ENCODE peak calls at places on chromosomes 7 and 10, in five cellular contexts. K, U, B, G and V are unnamed samples. For H3K4me1, the result is how much of the 10 kb centered on the place peaks cover.

GRCh38 chr10:131310054-131310903 is 1.2 kb downstream of the TCERG1L start:
- DNase-seq in B (no peak), G (no peak), K (peak), U (peak), V (no peak)

GRCh38 chr7:72298912-72299311 is 113.2 kb downstream of the CALN1 start:
- DNase-seq in K (no peak), U (no peak), B (no peak), G (no peak), V (no peak)

GRCh38 chr7:47786557-47787248 is 161.6 kb downstream of the PKD1L1 start:
- DNase-seq in G (peak), U (peak), K (peak), B (peak), V (peak)

GRCh38 chr10:123622381-123622780 is 43.8 kb upstream of the GPR26 start:
- DNase-seq in G (no peak), B (no peak), U (no peak), K (no peak), V (no peak)

GRCh38 chr7:34655384-34655783 is 2.6 kb upstream of the NPSR1 start:
- DNase-seq in G (no peak), U (peak), B (no peak), K (no peak), V (no peak)

GRCh38 chr7:26499316-26499897 is 207.7 kb downstream of the SNX10 start:
- DNase-seq in B (no peak), G (no peak), K (no peak), U (no peak), V (no peak)

GRCh38 chr10:123624086-123624485 is 42.1 kb upstream of the GPR26 start:
- DNase-seq in B (no peak), G (no peak), U (no peak), K (no peak), V (no peak)

GRCh38 chr7:124924906-124925305 is 4.7 kb downstream of the POT1 start:
- DNase-seq in B (no peak), G (no peak), U (no peak), K (no peak), V (no peak)

GRCh38 chr10:13700461-13701144 is 113.8 kb downstream of the PRPF18 start:
- DNase-seq in G (no peak), K (no peak), U (no peak), B (no peak), V (no peak)

GRCh38 chr10:28986117-28986792 is 302.6 kb upstream of the LYZL1 start:
- DNase-seq in U (no peak), K (peak), B (no peak), G (no peak), V (no peak)

GRCh38 chr7:39567294-39567693 is 1.1 kb downstream of the YAE1 start:
- DNase-seq in K (no peak), B (no peak), U (no peak), G (no peak), V (no peak)

GRCh38 chr10:78531088-78531487 is 497.4 kb downstream of the RPS24 start:
- DNase-seq in K (no peak), B (no peak), G (no peak), U (no peak), V (no peak)

GRCh38 chr7:132254455-132254854 is 321.8 kb downstream of the PLXNA4 start:
- DNase-seq in K (no peak), B (no peak), U (no peak), G (no peak), V (no peak)

GRCh38 chr7:158613481-158613880 is 25.9 kb upstream of the PTPRN2 start:
- DNase-seq in G (no peak), U (no peak), K (no peak), B (no peak), V (no peak)

GRCh38 chr7:106568680-106569499 is 92.1 kb downstream of the CCDC71L start:
- DNase-seq in B (no peak), K (peak), U (peak), G (no peak), V (no peak)

GRCh38 chr7:150978136-150978789 is at the start of gene KCNH2:
- DNase-seq in B (no peak), U (peak), G (no peak), K (no peak), V (no peak)

GRCh38 chr7:157501576-157501975 is 164.8 kb downstream of the DNAJB6 start:
- DNase-seq in B (no peak), G (no peak), K (no peak), U (no peak), V (no peak)

GRCh38 chr10:22674215-22674930 is 40.0 kb downstream of the PIP4K2A start:
- DNase-seq in K (no peak), U (no peak), B (no peak), G (no peak), V (no peak)

GRCh38 chr10:22672594-22673392 is 41.6 kb downstream of the PIP4K2A start:
- DNase-seq in U (no peak), B (no peak), K (no peak), G (no peak), V (no peak)

GRCh38 chr10:22673785-22674184 is 40.6 kb downstream of the PIP4K2A start:
- DNase-seq in U (no peak), K (no peak), B (no peak), G (no peak), V (no peak)

GRCh38 chr10:22669163-22669711 is 45.1 kb downstream of the PIP4K2A start:
- DNase-seq in K (no peak), B (no peak), G (no peak), U (no peak), V (no peak)

GRCh38 chr10:22670796-22671195 is 43.6 kb downstream of the PIP4K2A start:
- DNase-seq in U (no peak), B (no peak), G (peak), K (peak), V (no peak)
- H3K4me1 ChIP-seq in U (half or more), B (under half), G (half or more), K (under half), V (under half)

GRCh38 chr10:30437039-30437781 is 3.2 kb downstream of the MAP3K8 start:
- DNase-seq in G (no peak), B (no peak), U (no peak), K (peak), V (no peak)

GRCh38 chr10:30439931-30440330 is 5.9 kb downstream of the MAP3K8 start:
- DNase-seq in G (no peak), K (no peak), B (no peak), U (no peak), V (no peak)

GRCh38 chr10:30436688-30437038 is 2.7 kb downstream of the MAP3K8 start:
- DNase-seq in K (no peak), U (no peak), B (no peak), G (no peak), V (no peak)

GRCh38 chr10:30436200-30436599 is 2.2 kb downstream of the MAP3K8 start:
- DNase-seq in G (no peak), B (no peak), U (peak), K (peak), V (peak)

GRCh38 chr10:30438016-30438850 is 4.2 kb downstream of the MAP3K8 start:
- DNase-seq in G (no peak), B (no peak), U (no peak), K (peak), V (no peak)
- H3K27ac ChIP-seq in G (no peak), B (peak), U (no peak), K (peak), V (no peak)

GRCh38 chr10:8065651-8066050 is 11.2 kb downstream of the GATA3 start:
- DNase-seq in G (no peak), K (no peak), U (no peak), B (no peak), V (no peak)
- H3K4me1 ChIP-seq in G (under half), K (under half), U (under half), B (under half), V (under half)

GRCh38 chr10:93753621-93754250 is 4.0 kb upstream of the LGI1 start:
- DNase-seq in K (no peak), U (no peak), B (no peak), G (no peak), V (no peak)

GRCh38 chr10:93752761-93753160 is 5.0 kb upstream of the LGI1 start:
- DNase-seq in G (no peak), U (no peak), K (peak), B (no peak), V (no peak)

GRCh38 chr10:93755443-93756127 is 2.2 kb upstream of the LGI1 start:
- DNase-seq in U (no peak), G (no peak), B (no peak), K (no peak), V (no peak)

GRCh38 chr10:93756128-93756517 is 1.6 kb upstream of the LGI1 start:
- DNase-seq in B (no peak), K (no peak), U (no peak), G (no peak), V (no peak)

GRCh38 chr10:93754761-93755160 is 3.0 kb upstream of the LGI1 start:
- DNase-seq in B (no peak), U (no peak), K (no peak), G (no peak), V (no peak)
- H3K27ac ChIP-seq in B (no peak), U (no peak), K (no peak), G (no peak), V (no peak)

DNA sequence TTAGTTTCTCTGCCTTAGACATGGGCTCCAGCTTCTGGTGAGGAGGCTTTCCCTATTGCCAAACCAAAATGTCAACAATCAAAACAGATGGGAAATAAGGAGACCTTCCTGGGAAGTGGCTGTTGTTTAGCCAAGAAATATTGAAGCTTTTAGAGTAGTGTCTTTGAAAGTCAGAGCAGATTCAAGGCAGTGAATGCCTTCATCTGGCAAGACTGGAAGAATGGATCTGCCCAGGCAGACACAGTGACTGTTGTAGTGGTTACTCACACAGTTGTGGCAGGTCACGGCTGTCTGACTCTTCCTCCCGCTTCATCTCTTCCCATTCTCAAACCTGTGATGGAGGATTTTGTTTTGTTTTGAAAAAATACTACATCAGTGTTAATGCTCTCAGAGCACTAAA is 154.1 kb upstream of the ADO start:
- DNase-seq in U (no peak), B (no peak), K (no peak), G (no peak), V (no peak)
- H3K4me1 ChIP-seq in U (under half), B (under half), K (under half), G (under half), V (under half)

DNA sequence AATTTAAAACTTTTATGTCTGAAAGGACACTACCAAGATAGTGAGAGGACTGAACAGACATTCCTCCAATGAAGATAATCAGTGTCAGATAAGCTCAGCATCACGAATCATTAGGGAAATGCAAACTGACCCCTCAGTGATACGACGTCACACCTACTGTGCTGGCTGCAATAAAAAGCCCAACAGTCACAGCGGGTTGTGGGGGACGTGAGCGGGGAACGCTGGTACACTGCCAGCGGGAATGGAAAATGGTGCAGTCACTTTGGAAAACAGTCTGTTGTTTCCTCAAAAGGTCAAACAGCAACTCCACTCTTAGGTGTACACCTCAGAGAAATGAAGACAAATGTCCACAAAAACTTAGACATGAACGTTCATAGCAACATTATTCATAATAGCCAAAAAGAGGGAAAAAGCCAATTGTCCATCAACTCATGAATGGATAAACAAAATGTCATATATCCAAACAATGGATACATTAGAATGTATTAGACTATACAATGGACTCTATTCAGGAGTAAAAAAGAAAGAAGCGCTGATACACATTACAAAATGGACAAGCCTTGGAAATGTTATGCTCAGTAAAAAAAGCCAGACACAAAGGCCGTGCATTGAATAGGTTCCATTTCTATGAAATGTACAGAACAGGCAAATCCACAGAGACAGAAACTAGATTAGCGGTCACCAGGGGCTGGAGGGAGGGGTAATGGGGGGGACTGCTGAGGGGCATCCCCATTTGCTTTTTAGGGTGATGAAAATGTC is 2.4 kb upstream of the ECHS1 start:
- DNase-seq in K (no peak), G (no peak), U (no peak), B (no peak), V (no peak)
- H3K27ac ChIP-seq in K (no peak), G (no peak), U (no peak), B (no peak), V (no peak)

GRCh38 chr7:25314094-25314708 is 85.9 kb upstream of the NPVF start:
- DNase-seq in B (no peak), K (no peak), U (no peak), G (no peak), V (no peak)
- H3K4me1 ChIP-seq in B (under half), K (under half), U (under half), G (under half), V (under half)

GRCh38 chr7:152565731-152566130 is 110.2 kb downstream of the XRCC2 start:
- DNase-seq in B (no peak), G (no peak), U (peak), K (no peak), V (no peak)
- H3K27ac ChIP-seq in B (no peak), G (no peak), U (no peak), K (no peak), V (no peak)

GRCh38 chr7:116153050-116153449 is 57.3 kb upstream of the TES start:
- DNase-seq in G (no peak), K (no peak), B (no peak), U (no peak), V (no peak)
- H3K4me1 ChIP-seq in G (under half), K (under half), B (under half), U (under half), V (under half)

GRCh38 chr10:18230794-18231193 is 90.6 kb downstream of the CACNB2 start:
- DNase-seq in B (no peak), K (peak), U (no peak), G (no peak), V (no peak)

GRCh38 chr10:18235477-18235876 is 95.3 kb downstream of the CACNB2 start:
- DNase-seq in K (no peak), B (no peak), G (no peak), U (no peak), V (no peak)

GRCh38 chr10:18229839-18230238 is 89.6 kb downstream of the CACNB2 start:
- DNase-seq in G (no peak), B (no peak), K (peak), U (no peak), V (no peak)

GRCh38 chr10:18231480-18231879 is 91.3 kb downstream of the CACNB2 start:
- DNase-seq in K (no peak), U (no peak), G (no peak), B (no peak), V (no peak)

DNA sequence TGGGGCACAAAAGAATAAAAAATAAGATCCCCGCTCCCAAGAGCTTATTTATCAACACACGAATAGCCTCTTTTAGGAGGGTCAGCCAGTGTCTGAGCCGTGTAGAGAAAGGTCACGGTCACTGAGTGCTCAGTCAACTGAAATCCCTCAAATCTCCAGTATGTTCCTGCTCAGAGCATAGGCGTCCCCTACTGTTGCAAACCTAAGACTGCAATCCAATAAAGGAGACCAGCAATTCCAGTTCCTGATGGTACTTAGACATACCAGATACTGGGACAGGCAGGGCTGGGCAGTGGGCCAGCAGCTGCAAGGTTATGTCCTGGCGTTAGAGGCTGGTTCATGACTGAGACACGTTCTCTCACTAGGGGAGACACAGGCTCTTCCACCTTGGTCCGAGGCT is 93.6 kb downstream of the CACNB2 start:
- DNase-seq in G (peak), B (peak), K (no peak), U (peak), V (no peak)
- H3K27ac ChIP-seq in G (no peak), B (no peak), K (no peak), U (no peak), V (no peak)